ENCODE peak calls at places on chromosomes 16 and 17, in four cellular contexts. M is psoas muscle, D is mesothelial cell of epicardium, T is EL. P is an unnamed sample.

GRCh38 chr17:7478276-7479138 is 924 bp downstream of the ZBTB4 start:
- DNase-seq in M (peak), D (peak), T (peak), P (peak)

GRCh38 chr16:56199164-56199563 is 7.9 kb downstream of the GNAO1 start:
- DNase-seq in M (no peak), D (no peak), T (no peak), P (no peak)

GRCh38 chr16:929674-930073 is 41.1 kb downstream of the LMF1 start:
- DNase-seq in M (no peak), D (no peak), T (no peak), P (no peak)

GRCh38 chr16:82649766-82650165 is 23.0 kb downstream of the CDH13 start:
- DNase-seq in M (no peak), D (no peak), T (no peak), P (no peak)

GRCh38 chr16:3142327-3142726 is 7.5 kb downstream of the ZNF213 start:
- DNase-seq in M (no peak), D (no peak), T (no peak), P (no peak)

GRCh38 chr16:89687092-89687940 is 827 bp downstream of the CDK10 start:
- DNase-seq in M (no peak), D (no peak), T (peak), P (peak)

GRCh38 chr16:56691885-56692284 is 9.6 kb downstream of the MT1X start:
- DNase-seq in M (no peak), D (no peak), T (peak), P (peak)

GRCh38 chr17:78140169-78141051 is 5.8 kb upstream of the C17orf99 start:
- DNase-seq in M (peak), D (peak), T (peak), P (peak)

GRCh38 chr16:17397499-17397891 is 73.3 kb downstream of the XYLT1 start:
- DNase-seq in M (no peak), D (no peak), T (peak), P (no peak)

GRCh38 chr17:79814966-79815835 is 18.3 kb upstream of the CBX8 start:
- DNase-seq in M (peak), D (peak), T (peak), P (peak)

GRCh38 chr17:65173284-65173793 is 36.2 kb downstream of the RGS9 start:
- DNase-seq in M (no peak), D (no peak), T (peak), P (peak)

GRCh38 chr17:62670202-62670821 is 42.8 kb downstream of the MRC2 start:
- DNase-seq in M (no peak), D (no peak), T (no peak), P (peak)

GRCh38 chr17:31226373-31226772 is 70.7 kb downstream of the OMG start:
- DNase-seq in M (no peak), D (no peak), T (no peak), P (no peak)

GRCh38 chr16:27067138-27067537 is 411 bp downstream of the C16orf82 start:
- DNase-seq in M (no peak), D (no peak), T (no peak), P (no peak)

GRCh38 chr17:62163847-62164246 is 98.8 kb upstream of the MED13 start:
- DNase-seq in M (no peak), D (no peak), T (no peak), P (peak)

GRCh38 chr17:48995332-48995870 is 1.8 kb upstream of the IGF2BP1 start:
- DNase-seq in M (no peak), D (peak), T (no peak), P (no peak)

GRCh38 chr17:37230633-37231032 is 145.2 kb upstream of the C17orf78 start:
- DNase-seq in M (no peak), D (no peak), T (no peak), P (no peak)

GRCh38 chr16:78768723-78769122 is 669.3 kb downstream of the WWOX start:
- DNase-seq in M (no peak), D (no peak), T (no peak), P (no peak)

GRCh38 chr16:74700206-74701040 is at the start of gene MLKL:
- DNase-seq in M (peak), D (no peak), T (peak), P (peak)

GRCh38 chr16:49757744-49758069 is 98.2 kb downstream of the ZNF423 start:
- DNase-seq in M (no peak), D (no peak), T (no peak), P (no peak)

GRCh38 chr17:64150237-64151015 is 20.5 kb upstream of the ERN1 start:
- DNase-seq in M (peak), D (no peak), T (peak), P (peak)

GRCh38 chr17:792277-792676 is 10.1 kb downstream of the MRM3 start:
- DNase-seq in M (no peak), D (no peak), T (no peak), P (peak)

GRCh38 chr16:66176111-66176510 is 190.4 kb upstream of the CDH5 start:
- DNase-seq in M (no peak), D (no peak), T (no peak), P (no peak)

GRCh38 chr16:88940196-88941050 is 36.6 kb downstream of the CBFA2T3 start:
- DNase-seq in M (no peak), D (no peak), T (no peak), P (no peak)

GRCh38 chr17:50953831-50954601 is 87.9 kb upstream of the TOB1 start:
- DNase-seq in M (peak), D (peak), T (no peak), P (peak)

GRCh38 chr17:68089881-68090280 is 54.3 kb downstream of the KPNA2 start:
- DNase-seq in M (no peak), D (no peak), T (peak), P (peak)

GRCh38 chr17:61476476-61477203 is 24.4 kb downstream of the TBX4 start:
- DNase-seq in M (no peak), D (no peak), T (no peak), P (no peak)

GRCh38 chr17:48131216-48131824 is 23.8 kb downstream of the SNX11 start:
- DNase-seq in M (no peak), D (peak), T (peak), P (peak)

GRCh38 chr17:8788998-8789397 is 10.2 kb downstream of the MFSD6L start:
- DNase-seq in M (no peak), D (no peak), T (no peak), P (no peak)

GRCh38 chr16:12819126-12820117 is 15.7 kb upstream of the CPPED1 start:
- DNase-seq in M (peak), D (peak), T (peak), P (peak)